ENCODE peak calls at places on chromosome 4, in nine cellular contexts. G, E, Z, I, B, V, W, N and A are unnamed samples.
A peak's percentile ranks its signal among the peaks of the same experiment; 100 is the strongest.

GRCh38 chr4:142913461-142914030 is 67.4 kb upstream of the INPP4B start:
- DNase-seq in G (no peak), E (no peak), Z (no peak), I (peak; percentile 18), B (no peak), V (peak; percentile 10), W (no peak), N (no peak), A (no peak)

GRCh38 chr4:157983300-157983699 is 189.5 kb downstream of the GASK1B start:
- DNase-seq in G (no peak), E (no peak), Z (no peak), I (no peak), B (no peak), V (no peak), W (no peak), N (no peak), A (no peak)

GRCh38 chr4:68218044-68218443 is 27.4 kb downstream of the TMPRSS11B start:
- DNase-seq in G (no peak), E (no peak), Z (no peak), I (no peak), B (no peak), V (no peak), W (no peak), N (no peak), A (no peak)

GRCh38 chr4:139575072-139575471 is 19.1 kb upstream of the SETD7 start:
- DNase-seq in G (no peak), E (no peak), Z (no peak), I (no peak), B (no peak), V (no peak), W (no peak), N (no peak), A (no peak)

GRCh38 chr4:29558789-29559188 is 1161.4 kb upstream of the PCDH7 start:
- DNase-seq in G (no peak), E (no peak), Z (no peak), I (no peak), B (no peak), V (peak; percentile 28), W (no peak), N (no peak), A (no peak)

GRCh38 chr4:4496604-4497372 is 45.1 kb downstream of the STX18 start:
- DNase-seq in G (no peak), E (no peak), Z (no peak), I (no peak), B (no peak), V (no peak), W (no peak), N (no peak), A (no peak)

GRCh38 chr4:140691369-140691768 is 64.8 kb downstream of the TBC1D9 start:
- DNase-seq in G (no peak), E (peak; percentile 52), Z (no peak), I (no peak), B (no peak), V (no peak), W (no peak), N (no peak), A (no peak)

GRCh38 chr4:98627883-98628282 is 30.5 kb downstream of the TSPAN5 start:
- DNase-seq in G (no peak), E (peak; percentile 67), Z (no peak), I (peak; percentile 71), B (no peak), V (peak; percentile 78), W (no peak), N (peak; percentile 35), A (no peak)

GRCh38 chr4:127660486-127660885 is 27.7 kb downstream of the INTU start:
- DNase-seq in G (no peak), E (no peak), Z (no peak), I (no peak), B (no peak), V (no peak), W (no peak), N (no peak), A (no peak)

GRCh38 chr4:76279462-76279861 is 27.1 kb upstream of the STBD1 start:
- DNase-seq in G (no peak), E (no peak), Z (no peak), I (no peak), B (no peak), V (no peak), W (no peak), N (no peak), A (no peak)